ENCODE peak calls at places on chromosome 17, in five cellular contexts. One of them, this sample, is unnamed.

GRCh38 chr17:30235386-30236296 is at the start of gene SLC6A4:
- DNase-seq in M059J: peak
- DNase-seq in AG08396: peak
- DNase-seq in CD4-positive, alpha-beta T cell: no peak
- DNase-seq in heart left ventricle: no peak
- DNase-seq in this sample: no peak

GRCh38 chr17:46742539-46743270 is 75.8 kb downstream of the WNT3 start:
- DNase-seq in M059J: peak
- DNase-seq in AG08396: peak
- DNase-seq in CD4-positive, alpha-beta T cell: no peak
- DNase-seq in heart left ventricle: peak
- DNase-seq in this sample: no peak

GRCh38 chr17:81556175-81556691 is 4.1 kb upstream of the FAAP100 start:
- DNase-seq in M059J: peak
- DNase-seq in AG08396: peak
- DNase-seq in CD4-positive, alpha-beta T cell: no peak
- DNase-seq in heart left ventricle: no peak
- DNase-seq in this sample: no peak

GRCh38 chr17:42291136-42291535 is 2.8 kb downstream of the STAT5A start:
- DNase-seq in M059J: no peak
- DNase-seq in AG08396: no peak
- DNase-seq in CD4-positive, alpha-beta T cell: no peak
- DNase-seq in heart left ventricle: no peak
- DNase-seq in this sample: no peak

GRCh38 chr17:48542956-48543853 is 1.7 kb downstream of the HOXB2 start:
- DNase-seq in M059J: peak
- DNase-seq in AG08396: no peak
- DNase-seq in CD4-positive, alpha-beta T cell: peak
- DNase-seq in heart left ventricle: peak
- DNase-seq in this sample: peak

GRCh38 chr17:5793899-5794298 is 209.6 kb upstream of the NLRP1 start:
- DNase-seq in M059J: no peak
- DNase-seq in AG08396: no peak
- DNase-seq in CD4-positive, alpha-beta T cell: no peak
- DNase-seq in heart left ventricle: no peak
- DNase-seq in this sample: no peak

GRCh38 chr17:78908426-78908825 is 5.4 kb upstream of the CEP295NL start:
- DNase-seq in M059J: no peak
- DNase-seq in AG08396: no peak
- DNase-seq in CD4-positive, alpha-beta T cell: no peak
- DNase-seq in heart left ventricle: no peak
- DNase-seq in this sample: no peak

GRCh38 chr17:65102788-65103187 is 34.4 kb upstream of the RGS9 start:
- DNase-seq in M059J: peak
- DNase-seq in AG08396: no peak
- DNase-seq in CD4-positive, alpha-beta T cell: no peak
- DNase-seq in heart left ventricle: no peak
- DNase-seq in this sample: no peak

GRCh38 chr17:78644971-78645370 is 67.8 kb upstream of the DNAH17 start:
- DNase-seq in M059J: no peak
- DNase-seq in AG08396: no peak
- DNase-seq in CD4-positive, alpha-beta T cell: no peak
- DNase-seq in heart left ventricle: no peak
- DNase-seq in this sample: no peak

GRCh38 chr17:81519284-81520020 is 6.9 kb upstream of the ACTG1 start:
- DNase-seq in M059J: peak
- DNase-seq in AG08396: no peak
- DNase-seq in CD4-positive, alpha-beta T cell: peak
- DNase-seq in heart left ventricle: peak
- DNase-seq in this sample: peak